ENCODE peak calls at places on chromosomes 5 and 9, in five cellular contexts. P is fibroblast of lung, I is heart left ventricle, F is fibroblast of mammary gland, Y is lower leg skin. Z is an unnamed sample.

GRCh38 chr9:95132406-95133350 is 184.8 kb downstream of the FANCC start:
- DNase-seq in F (no peak), Y (no peak), P (no peak), I (no peak), Z (no peak)

GRCh38 chr9:73118898-73119554 is 32.6 kb upstream of the ANXA1 start:
- DNase-seq in I (no peak), Y (no peak), F (peak), P (peak), Z (no peak)

GRCh38 chr9:70021026-70021571 is 22.5 kb upstream of the MAMDC2 start:
- DNase-seq in P (peak), I (no peak), F (peak), Y (peak), Z (no peak)

GRCh38 chr5:128121679-128122078 is 38.1 kb downstream of the SLC12A2 start:
- DNase-seq in Y (no peak), F (peak), I (no peak), P (no peak), Z (no peak)

GRCh38 chr5:55533806-55534435 is 843 bp downstream of the PLPP1 start:
- DNase-seq in P (peak), I (no peak), Y (no peak), F (peak), Z (no peak)

GRCh38 chr9:135030711-135031245 is 56.7 kb upstream of the OLFM1 start:
- DNase-seq in F (no peak), Y (no peak), P (no peak), I (no peak), Z (no peak)

GRCh38 chr9:129751841-129752801 is 721 bp downstream of the PTGES start:
- DNase-seq in F (no peak), Y (no peak), I (no peak), P (no peak), Z (no peak)

GRCh38 chr9:97374811-97375210 is 37.1 kb upstream of the TDRD7 start:
- DNase-seq in F (no peak), I (no peak), P (no peak), Y (no peak), Z (no peak)

GRCh38 chr9:1647776-1648175 is 367.4 kb upstream of the SMARCA2 start:
- DNase-seq in I (no peak), Y (no peak), F (peak), P (no peak), Z (no peak)

GRCh38 chr5:35048910-35049309 is 1.2 kb upstream of the AGXT2 start:
- DNase-seq in Y (no peak), P (no peak), F (no peak), I (no peak), Z (no peak)

GRCh38 chr9:6051511-6051950 is 36.1 kb upstream of the RANBP6 start:
- DNase-seq in I (no peak), P (no peak), F (no peak), Y (no peak), Z (no peak)

GRCh38 chr5:154487541-154487940 is 9.5 kb upstream of the HAND1 start:
- DNase-seq in P (no peak), F (no peak), Y (peak), I (no peak), Z (no peak)

GRCh38 chr5:154498597-154499393 is 20.8 kb upstream of the HAND1 start:
- DNase-seq in I (no peak), P (no peak), Y (no peak), F (no peak), Z (peak)

GRCh38 chr5:154494036-154494435 is 16.0 kb upstream of the HAND1 start:
- DNase-seq in F (no peak), P (no peak), I (no peak), Y (peak), Z (no peak)

GRCh38 chr5:154491951-154492350 is 13.9 kb upstream of the HAND1 start:
- DNase-seq in F (no peak), P (no peak), Y (peak), I (no peak), Z (peak)

GRCh38 chr5:154493274-154493673 is 15.2 kb upstream of the HAND1 start:
- DNase-seq in I (no peak), P (no peak), F (no peak), Y (peak), Z (peak)
- H3K4me3 ChIP-seq in I (no peak), P (no peak), F (no peak), Y (no peak), Z (no peak)

GRCh38 chr5:167050568-167051214 is 1240.8 kb upstream of the WWC1 start:
- DNase-seq in F (peak), P (peak), I (no peak), Y (no peak), Z (no peak)
- TF ChIP-seq CTCF in F (peak), P (no peak), I (no peak), Y (no peak), Z (no peak)

GRCh38 chr5:72506150-72506549 is 1.1 kb downstream of the ZNF366 start:
- DNase-seq in F (no peak), I (no peak), Y (no peak), P (no peak), Z (no peak)
- H3K4me3 ChIP-seq in F (no peak), I (peak), Y (no peak), P (no peak), Z (no peak)

DNA sequence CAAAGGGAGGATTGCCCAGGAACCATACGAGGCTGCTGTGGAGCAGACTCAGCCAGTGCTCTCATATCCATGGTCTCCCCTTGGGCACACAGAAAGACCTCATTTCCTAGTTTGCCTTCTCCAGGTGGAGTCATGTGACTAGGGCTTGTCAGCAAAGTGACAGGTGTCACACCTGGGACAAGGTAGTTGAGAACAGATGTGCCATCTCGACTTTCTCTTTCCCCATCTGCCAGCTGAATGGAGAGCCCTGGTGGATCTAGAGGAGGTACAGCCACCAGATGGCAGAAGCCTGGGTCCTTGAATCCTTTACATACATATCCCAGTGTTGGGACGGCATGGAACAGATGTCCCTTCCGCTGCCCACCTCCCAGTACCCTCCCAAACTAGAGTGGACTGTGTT is 42.9 kb upstream of the ALDOB start:
- DNase-seq in I (no peak), P (no peak), F (no peak), Y (no peak), Z (no peak)
- TF ChIP-seq CTCF in I (no peak), P (no peak), F (no peak), Y (no peak), Z (no peak)

GRCh38 chr5:157051604-157052245 is 7.2 kb downstream of the HAVCR1 start:
- DNase-seq in F (no peak), P (no peak), Y (no peak), I (no peak), Z (no peak)
- H3K4me3 ChIP-seq in F (no peak), P (no peak), Y (no peak), I (no peak), Z (no peak)